ENCODE peak calls at places on chromosomes 1 and 21, in five cellular contexts. U, K, F, D and T are unnamed samples. For H3K27me3 and H3K9me3, the result is how much of the 10 kb centered on the place peaks cover.

GRCh38 chr1:180842052-180842451 is 70.6 kb upstream of the KIAA1614 start:
- DNase-seq in F (no peak), D (no peak), K (no peak), U (no peak), T (no peak)

GRCh38 chr1:75482951-75483350 is 128.0 kb downstream of the SLC44A5 start:
- DNase-seq in U (no peak), D (peak), K (no peak), F (no peak), T (no peak)

GRCh38 chr1:211609120-211610024 is 30.4 kb upstream of the SLC30A1 start:
- DNase-seq in D (peak), U (no peak), K (no peak), F (no peak), T (peak)

GRCh38 chr1:116738673-116739370 is 15.4 kb upstream of the CD2 start:
- DNase-seq in F (no peak), D (no peak), U (no peak), K (no peak), T (peak)

GRCh38 chr21:34821717-34822116 is 152.9 kb downstream of the CLIC6 start:
- DNase-seq in U (no peak), D (no peak), K (no peak), F (no peak), T (no peak)

GRCh38 chr21:38342734-38343133 is 85.9 kb downstream of the KCNJ15 start:
- DNase-seq in F (no peak), D (no peak), U (no peak), K (no peak), T (no peak)

GRCh38 chr1:223250632-223251015 is 107.6 kb upstream of the TLR5 start:
- DNase-seq in D (no peak), K (no peak), U (no peak), F (no peak), T (peak)

GRCh38 chr1:25731626-25732370 is 68.2 kb upstream of the SELENON start:
- DNase-seq in K (no peak), U (no peak), F (no peak), D (no peak), T (no peak)

GRCh38 chr1:32195531-32195930 is 4.9 kb upstream of the CCDC28B start:
- DNase-seq in D (no peak), K (no peak), U (no peak), F (no peak), T (no peak)

GRCh38 chr1:21317035-21317689 is 26.9 kb upstream of the ECE1 start:
- DNase-seq in D (no peak), K (peak), U (peak), F (no peak), T (peak)

GRCh38 chr21:46099476-46099875 is 1.6 kb downstream of the COL6A2 start:
- DNase-seq in U (peak), D (no peak), F (no peak), K (peak), T (peak)

GRCh38 chr1:39238476-39238875 is 34.0 kb downstream of the MACF1 start:
- DNase-seq in K (no peak), F (no peak), D (peak), U (peak), T (peak)

GRCh38 chr1:171441278-171441677 is 44.1 kb upstream of the PRRC2C start:
- DNase-seq in K (no peak), U (no peak), D (peak), F (no peak), T (peak)

GRCh38 chr1:81873946-81874345 is 73.2 kb downstream of the ADGRL2 start:
- DNase-seq in F (no peak), U (no peak), K (no peak), D (no peak), T (no peak)

GRCh38 chr1:193270996-193271395 is 84.6 kb upstream of the B3GALT2 start:
- DNase-seq in U (no peak), K (no peak), D (no peak), F (no peak), T (no peak)

GRCh38 chr1:217965156-217965786 is 319.8 kb upstream of the RRP15 start:
- DNase-seq in F (no peak), K (no peak), U (no peak), D (no peak), T (no peak)

GRCh38 chr1:49234988-49235387 is 458.3 kb upstream of the BEND5 start:
- DNase-seq in D (no peak), U (no peak), K (no peak), F (no peak), T (no peak)

GRCh38 chr1:46719689-46720088 is 775 bp upstream of the EFCAB14 start:
- DNase-seq in U (no peak), D (peak), F (no peak), K (peak), T (no peak)

GRCh38 chr1:58932820-58933598 is 149.2 kb upstream of the JUN start:
- DNase-seq in D (no peak), U (no peak), K (peak), F (peak), T (no peak)

GRCh38 chr1:209863766-209864485 is 36.2 kb downstream of the UTP25 start:
- DNase-seq in K (no peak), D (no peak), F (no peak), U (no peak), T (no peak)

GRCh38 chr1:153509729-153510354 is 25.9 kb downstream of the S100A6 start:
- DNase-seq in D (peak), F (no peak), K (no peak), U (no peak), T (no peak)

GRCh38 chr1:1788646-1789431 is 10.6 kb upstream of the NADK start:
- DNase-seq in D (no peak), U (no peak), F (no peak), K (peak), T (peak)

GRCh38 chr1:23854568-23854967 is 13.5 kb downstream of the FUCA1 start:
- DNase-seq in U (no peak), K (no peak), D (peak), F (no peak), T (no peak)

GRCh38 chr1:117691942-117692341 is 86.1 kb downstream of the TENT5C start:
- DNase-seq in F (no peak), D (no peak), K (no peak), U (no peak), T (no peak)

DNA sequence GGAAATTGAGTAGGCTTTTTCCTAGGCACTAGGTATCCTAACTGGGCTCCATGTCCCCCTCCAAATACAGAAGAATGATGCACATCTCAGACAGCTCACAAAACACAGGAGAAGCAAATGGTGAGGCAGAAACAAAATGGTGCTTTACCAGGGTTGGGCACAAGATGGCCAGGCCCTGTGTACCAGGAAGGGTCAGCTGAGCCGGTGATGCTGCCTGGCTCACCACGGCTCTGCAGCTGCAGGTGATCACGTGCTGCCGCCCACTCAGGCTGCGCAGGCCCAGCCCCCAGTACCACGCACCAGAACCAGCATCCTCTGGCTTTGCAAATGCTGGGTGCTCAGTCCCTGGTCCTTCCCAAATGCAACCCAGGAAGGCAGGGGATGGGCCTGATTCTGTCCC is 998 bp upstream of the DSCAM start:
- DNase-seq in U (no peak), D (no peak), K (no peak), F (no peak), T (no peak)
- TF ChIP-seq POLR2A in U (no peak), D (no peak), K (no peak), F (no peak), T (no peak)

GRCh38 chr1:205229916-205230700 is 2.4 kb downstream of the TMCC2 start:
- DNase-seq in K (no peak), D (no peak), U (no peak), F (no peak), T (no peak)
- H3K27me3 ChIP-seq in K (under half), D (under half), U (under half), F (under half), T (under half)

DNA sequence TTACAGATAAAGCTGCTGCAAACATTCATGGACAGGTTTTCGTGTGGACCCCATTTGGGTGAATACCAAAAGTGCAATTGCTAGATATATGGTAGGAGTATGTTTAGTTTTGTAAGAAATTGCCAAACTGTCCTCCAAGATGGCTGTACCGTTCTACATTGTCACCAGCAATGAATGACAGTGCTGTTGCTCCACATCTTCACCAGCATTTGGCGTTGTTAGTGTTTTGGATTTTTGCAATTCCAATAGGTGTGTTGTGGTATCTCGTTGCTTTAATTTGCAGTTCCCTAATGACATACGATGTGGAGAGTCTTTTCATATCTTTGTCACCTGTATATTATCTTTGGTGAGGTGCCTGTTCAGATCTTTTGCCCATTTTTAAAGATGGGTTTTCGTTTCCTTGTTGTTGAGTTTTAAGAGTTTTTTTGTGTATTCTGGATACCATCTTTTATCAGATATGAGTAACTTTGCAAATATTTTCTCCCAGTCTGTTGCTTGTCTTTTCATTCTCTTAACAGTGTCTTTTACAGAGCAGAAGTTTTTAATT is 12.1 kb downstream of the CATSPERE start:
- DNase-seq in F (no peak), K (no peak), D (no peak), U (no peak), T (no peak)
- H3K9me3 ChIP-seq in F (under half), K (under half), D (under half), U (under half), T (under half)

GRCh38 chr21:42513985-42514882 is 582 bp downstream of the SLC37A1 start:
- DNase-seq in K (peak), U (no peak), D (peak), F (no peak), T (peak)

GRCh38 chr21:42514883-42515228 is 1.2 kb downstream of the SLC37A1 start:
- DNase-seq in U (no peak), K (no peak), D (no peak), F (no peak), T (no peak)

GRCh38 chr21:42515708-42516502 is 2.3 kb downstream of the SLC37A1 start:
- DNase-seq in D (no peak), F (peak), U (no peak), K (no peak), T (peak)

GRCh38 chr21:42512346-42513034 is 1.2 kb upstream of the SLC37A1 start:
- DNase-seq in U (no peak), F (no peak), D (no peak), K (no peak), T (no peak)

DNA sequence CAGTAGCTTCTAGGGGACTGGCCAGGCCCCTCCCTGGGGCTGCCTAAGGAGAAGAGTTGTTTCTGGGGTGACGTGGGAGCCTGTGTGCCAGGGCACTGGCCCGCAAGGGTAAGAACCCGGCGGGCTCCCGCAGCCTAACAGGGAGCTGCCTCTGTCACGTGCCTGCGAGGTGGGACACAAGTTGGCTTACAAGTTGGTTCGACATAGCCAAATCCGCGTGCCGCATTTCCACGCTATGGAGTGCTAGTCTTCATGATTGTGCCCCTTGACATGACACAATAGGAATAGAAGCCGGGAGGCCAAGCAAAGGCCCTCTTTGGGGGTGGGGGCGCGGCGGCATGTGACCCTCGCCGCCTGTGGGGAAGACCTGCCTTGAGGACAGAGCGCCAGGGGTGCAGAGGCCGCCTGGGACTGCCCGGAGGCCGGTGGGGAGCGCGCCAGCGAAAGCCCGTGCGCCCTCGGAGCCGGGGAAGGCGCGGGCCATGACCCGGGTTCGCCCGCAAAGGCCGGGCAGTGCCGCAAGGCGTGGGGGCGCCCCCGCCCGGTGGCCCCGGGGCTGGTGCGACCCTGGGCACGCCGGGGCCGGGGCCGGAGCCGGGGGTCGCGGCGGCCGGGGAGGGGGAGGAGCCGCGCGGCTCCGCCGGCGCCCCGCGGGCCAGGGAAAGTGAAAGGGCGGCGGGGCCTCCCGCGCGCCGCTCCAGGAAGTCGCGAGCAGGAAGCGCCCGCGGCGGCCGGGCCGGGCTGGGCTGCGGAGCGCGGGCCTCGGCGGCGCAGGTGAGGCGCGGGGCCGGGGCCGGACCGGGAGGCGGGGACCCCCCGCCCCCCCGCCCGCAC is at the start of gene SLC37A1:
- DNase-seq in D (no peak), K (no peak), F (no peak), U (no peak), T (no peak)
- TF ChIP-seq POLR2A in D (no peak), K (no peak), F (no peak), U (no peak), T (peak)

GRCh38 chr1:11697893-11698210 is 6.3 kb downstream of the DRAXIN start:
- DNase-seq in U (no peak), K (no peak), F (no peak), D (no peak), T (no peak)

GRCh38 chr1:11701551-11701961 is 10.0 kb downstream of the DRAXIN start:
- DNase-seq in F (no peak), D (no peak), U (no peak), K (no peak), T (peak)

GRCh38 chr1:11703357-11704225 is 12.1 kb downstream of the DRAXIN start:
- DNase-seq in U (no peak), K (no peak), F (no peak), D (no peak), T (no peak)

GRCh38 chr1:11701981-11702803 is 10.7 kb downstream of the DRAXIN start:
- DNase-seq in K (no peak), U (no peak), D (no peak), F (no peak), T (no peak)

DNA sequence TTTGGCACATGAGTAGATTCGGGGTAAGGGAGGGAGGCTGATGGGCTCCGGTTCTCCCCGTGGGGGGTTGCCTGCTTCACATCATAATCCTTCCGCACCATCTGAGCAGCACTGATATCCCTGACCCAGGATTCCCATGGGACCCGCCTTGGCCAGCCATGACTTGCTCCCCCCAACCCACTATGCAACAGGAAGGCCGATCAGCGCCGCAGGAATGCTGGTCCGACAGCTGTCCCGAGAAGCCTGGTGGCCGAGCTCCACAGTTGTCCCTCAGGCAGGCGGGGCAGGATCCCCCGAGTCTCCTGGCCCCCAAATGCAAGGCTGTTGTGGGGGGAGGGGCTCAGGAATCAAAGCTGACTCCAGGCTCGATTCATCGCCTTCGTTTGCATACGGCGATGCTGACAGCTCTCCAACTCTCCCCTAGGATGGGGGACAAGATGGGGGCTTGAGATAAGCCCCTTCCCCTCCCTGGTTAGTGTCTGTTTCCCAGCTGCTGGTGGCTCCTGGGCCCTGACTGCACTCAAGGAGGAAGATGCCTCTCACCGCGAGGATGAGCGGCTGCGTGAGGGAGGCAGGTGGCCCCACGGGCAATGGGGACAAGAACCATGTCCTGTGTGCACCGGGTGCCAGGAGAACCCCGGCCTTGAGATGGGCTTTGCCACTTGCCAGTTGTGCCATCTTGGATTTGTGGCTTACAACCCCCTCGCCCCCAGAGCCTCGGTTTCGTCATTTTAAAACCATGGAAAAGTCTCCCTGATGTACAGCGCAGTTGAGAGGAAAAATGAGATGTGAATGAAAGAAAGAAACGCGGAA is 9.4 kb downstream of the DRAXIN start:
- DNase-seq in U (no peak), F (no peak), K (no peak), D (no peak), T (no peak)
- H3K27me3 ChIP-seq in U (under half), F (under half), K (under half), D (under half), T (under half)